ENCODE peak calls at places on chromosome 20, in four cellular contexts. O is astrocyte of the spinal cord, I is EL, H is sciatic nerve. K is an unnamed sample.

GRCh38 chr20:6866741-6867140 is 99.3 kb downstream of the BMP2 start:
- DNase-seq in I (no peak), H (no peak), O (peak; percentile 34), K (no peak)

GRCh38 chr20:14711681-14712080 is 374.3 kb upstream of the FLRT3 start:
- DNase-seq in I (no peak), O (peak; percentile 7), H (no peak), K (no peak)

GRCh38 chr20:17504898-17505663 is 26.1 kb downstream of the BFSP1 start:
- DNase-seq in H (peak; percentile 79), I (peak; percentile 62), O (peak; percentile 65), K (peak; percentile 24)

GRCh38 chr20:19423892-19424620 is 211.6 kb downstream of the SLC24A3 start:
- DNase-seq in I (peak; percentile 38), H (no peak), O (no peak), K (no peak)

GRCh38 chr20:62804632-62805364 is at the start of gene OGFR:
- DNase-seq in O (peak; percentile 58), H (peak; percentile 88), I (peak; percentile 64), K (peak; percentile 91)

GRCh38 chr20:45193331-45193730 is 13.5 kb upstream of the SEMG1 start:
- DNase-seq in H (no peak), O (no peak), I (no peak), K (no peak)

GRCh38 chr20:12175538-12175937 is 257.8 kb downstream of the BTBD3 start:
- DNase-seq in I (no peak), O (no peak), H (no peak), K (no peak)

GRCh38 chr20:57654363-57654997 is 34.3 kb upstream of the ZBP1 start:
- DNase-seq in O (peak; percentile 57), H (peak; percentile 64), I (peak; percentile 36), K (peak; percentile 67)

GRCh38 chr20:64112691-64113443 is 5.5 kb upstream of the NPBWR2 start:
- DNase-seq in O (no peak), H (peak; percentile 50), I (no peak), K (no peak)

GRCh38 chr20:11379257-11380011 is 538.3 kb upstream of the BTBD3 start:
- DNase-seq in I (peak; percentile 39), H (no peak), O (no peak), K (no peak)

GRCh38 chr20:16314722-16315121 is 258.5 kb downstream of the KIF16B start:
- DNase-seq in H (no peak), I (no peak), O (no peak), K (no peak)

GRCh38 chr20:44651507-44652373 is at the start of gene ADA:
- DNase-seq in O (peak; percentile 52), H (peak; percentile 75), I (peak; percentile 64), K (peak; percentile 76)

GRCh38 chr20:37552415-37552814 is 24.7 kb upstream of the BLCAP start:
- DNase-seq in I (peak; percentile 51), O (no peak), H (no peak), K (no peak)

GRCh38 chr20:37853823-37854375 is 49.0 kb upstream of the VSTM2L start:
- DNase-seq in H (no peak), O (no peak), I (no peak), K (no peak)

GRCh38 chr20:58897493-58897892 is 45.0 kb downstream of the GNAS start:
- DNase-seq in I (no peak), H (no peak), O (no peak), K (no peak)

GRCh38 chr20:40753472-40753871 is 64.4 kb upstream of the MAFB start:
- DNase-seq in O (no peak), I (no peak), H (no peak), K (no peak)